ENCODE peak calls at places on chromosomes 4 and X, in nine cellular contexts. J is right lobe of liver, A is astrocyte, Y is fibroblast of mammary gland, F is ovary, U is PC-9, G is OCI-LY7, R is bronchial epithelial cell, N is gastrocnemius medialis. E is an unnamed sample.

GRCh38 chr4:153651961-153652784 is 31.9 kb upstream of the TLR2 start:
- DNase-seq in R (peak; percentile 85), J (no peak), N (no peak), U (peak; percentile 60), Y (peak; percentile 77), F (no peak), G (no peak), A (no peak), E (peak; percentile 61)

GRCh38 chr4:86972997-86973396 is 38.2 kb downstream of the AFF1 start:
- DNase-seq in U (peak; percentile 66), Y (no peak), G (no peak), J (peak; percentile 81), A (no peak), F (no peak), N (no peak), R (peak; percentile 81), E (no peak)

GRCh38 chr4:141006236-141006802 is 127.0 kb downstream of the RNF150 start:
- DNase-seq in R (no peak), J (peak; percentile 59), G (no peak), N (no peak), F (no peak), Y (no peak), A (no peak), U (no peak), E (no peak)

GRCh38 chr4:38531126-38531737 is 132.8 kb upstream of the KLF3 start:
- DNase-seq in G (no peak), A (peak; percentile 3), R (no peak), N (no peak), F (no peak), Y (no peak), U (no peak), J (no peak), E (no peak)

GRCh38 chr4:165481458-165481857 is 102.7 kb downstream of the CPE start:
- DNase-seq in J (no peak), U (no peak), F (no peak), G (no peak), Y (no peak), N (no peak), R (no peak), A (peak; percentile 49), E (no peak)

GRCh38 chr4:168309781-168310180 is 8.8 kb downstream of the DDX60 start:
- DNase-seq in Y (no peak), G (no peak), F (no peak), J (no peak), A (no peak), N (no peak), U (no peak), R (no peak), E (no peak)

GRCh38 chr4:74267998-74268606 is 40.2 kb upstream of the EPGN start:
- DNase-seq in A (peak; percentile 85), F (no peak), G (no peak), Y (peak; percentile 85), J (no peak), N (no peak), R (peak; percentile 89), U (peak; percentile 56), E (peak; percentile 92)

GRCh38 chrX:43643201-43643600 is 12.9 kb upstream of the MAOA start:
- DNase-seq in U (no peak), N (no peak), J (no peak), A (no peak), R (no peak), Y (peak; percentile 31), G (no peak), F (no peak), E (no peak)

GRCh38 chr4:3145251-3145908 is 70.9 kb downstream of the HTT start:
- DNase-seq in U (no peak), A (peak; percentile 23), G (no peak), R (peak; percentile 29), Y (peak; percentile 53), N (no peak), F (no peak), J (no peak), E (no peak)

GRCh38 chrX:39158801-39159657 is 357.8 kb downstream of the MID1IP1 start:
- DNase-seq in U (no peak), Y (peak; percentile 9), R (peak; percentile 8), G (no peak), F (no peak), A (peak; percentile 97), J (no peak), N (no peak), E (no peak)

GRCh38 chr4:11042760-11043159 is 358.2 kb upstream of the CLNK start:
- DNase-seq in R (no peak), J (no peak), Y (no peak), U (no peak), N (no peak), G (no peak), A (no peak), F (no peak), E (no peak)

GRCh38 chr4:146488495-146489174 is 33.1 kb downstream of the SLC10A7 start:
- DNase-seq in J (no peak), R (no peak), G (no peak), F (no peak), A (peak; percentile 75), U (no peak), N (no peak), Y (no peak), E (no peak)

GRCh38 chr4:2833671-2834000 is 10.0 kb upstream of the ADD1 start:
- DNase-seq in G (no peak), J (peak; percentile 45), Y (no peak), U (no peak), F (no peak), R (no peak), A (no peak), N (no peak), E (no peak)

GRCh38 chr4:23903859-23904438 is 14.1 kb upstream of the PPARGC1A start:
- DNase-seq in Y (peak; percentile 55), A (no peak), F (no peak), G (no peak), N (peak; percentile 65), J (no peak), U (no peak), R (no peak), E (no peak)

GRCh38 chr4:152436384-152436783 is 99.5 kb downstream of the FBXW7 start:
- DNase-seq in Y (no peak), F (no peak), R (no peak), N (no peak), U (no peak), J (no peak), G (peak; percentile 19), A (no peak), E (no peak)
- TF ChIP-seq CTCF in Y (no peak), F (no peak), R (peak; percentile 30), N (no peak), U (no peak), J (no peak), G (peak; percentile 69), A (no peak), E (peak; percentile 13)

GRCh38 chr4:169612869-169613859 is 781 bp upstream of the NEK1 start:
- DNase-seq in G (peak; percentile 82), F (peak; percentile 63), Y (peak; percentile 82), A (peak; percentile 71), R (peak; percentile 73), N (peak; percentile 53), J (peak; percentile 75), U (peak; percentile 73), E (no peak)
- H3K4me3 ChIP-seq in G (peak overlapping the region; percentile 87), F (peak overlapping the region; percentile 93), Y (peak overlapping the region; percentile 94), A (peak overlapping the region; percentile 92), R (peak overlapping the region; percentile 99), N (peak overlapping the region; percentile 61), J (peak overlapping the region; percentile 67), U (peak overlapping the region; percentile 84), E (peak overlapping the region; percentile 88)

GRCh38 chr4:88177981-88178632 is 19.7 kb upstream of the ABCG2 start:
- DNase-seq in N (peak; percentile 4), A (peak; percentile 87), R (peak; percentile 93), G (no peak), F (no peak), Y (peak; percentile 65), J (no peak), U (peak; percentile 85), E (peak; percentile 89)
- TF ChIP-seq CTCF in N (no peak), A (no peak), R (no peak), G (no peak), F (no peak), Y (no peak), J (no peak), U (no peak), E (no peak)

DNA sequence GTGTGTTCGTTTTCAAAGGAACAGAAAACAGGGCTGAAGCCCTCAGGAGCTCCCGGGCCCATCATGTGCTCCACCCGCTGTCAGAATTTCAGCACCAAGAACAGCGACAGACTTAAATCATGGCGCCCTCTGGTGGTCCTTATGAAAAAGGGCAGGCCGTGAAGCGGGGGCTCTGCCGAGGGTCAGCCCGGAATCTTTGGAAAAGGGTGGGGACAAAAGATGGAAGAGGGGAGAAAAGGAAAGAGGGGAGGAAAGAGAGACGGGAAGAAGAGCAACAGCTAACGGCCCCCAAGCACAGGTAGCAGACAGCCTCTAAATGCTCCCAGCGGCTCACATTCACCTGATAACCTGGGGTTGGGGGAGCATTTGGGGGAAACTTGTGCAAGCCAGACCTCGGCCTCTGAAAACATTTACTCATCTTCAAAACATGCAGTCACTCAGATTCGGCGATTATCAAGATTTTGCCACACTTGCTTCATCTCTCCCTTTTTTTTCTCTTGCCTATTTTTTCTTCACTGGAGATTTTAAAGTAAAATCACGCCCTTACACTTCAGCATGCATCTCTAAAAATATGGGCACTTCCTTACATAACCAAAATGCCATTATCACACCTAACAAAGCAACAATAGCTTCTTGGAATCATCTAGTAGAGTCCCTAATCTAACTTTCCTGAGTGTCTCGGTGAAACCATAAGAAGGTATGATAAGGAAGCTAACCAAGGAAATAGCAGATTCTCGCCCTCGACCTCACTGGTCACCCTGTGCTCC is 28.1 kb upstream of the MAN2B2 start:
- DNase-seq in R (peak; percentile 39), Y (peak; percentile 71), J (no peak), U (peak; percentile 37), G (peak; percentile 79), A (peak; percentile 65), F (peak; percentile 33), N (no peak), E (no peak)
- H3K4me3 ChIP-seq in R (no peak overlapping the region), Y (no peak overlapping the region), J (no peak overlapping the region), U (no peak overlapping the region), G (no peak overlapping the region), A (no peak overlapping the region), F (no peak overlapping the region), N (no peak overlapping the region), E (no peak overlapping the region)

E was measured in epithelial cell of proximal tubule.